ENCODE peak calls at places on chromosomes 7 and 10, in nine cellular contexts. C is heart left ventricle, B is AG04450, W is mammary epithelial cell, E is IMR-90, D is GM20000, F is ascending aorta, H is right atrium auricular region, O is kidney epithelial cell. L is an unnamed sample.

GRCh38 chr7:66082083-66082482 is 6.5 kb downstream of the ASL start:
- DNase-seq in C (no peak), B (no peak), W (no peak), E (no peak), D (no peak), F (no peak), H (no peak), O (no peak), L (no peak)

GRCh38 chr7:121054925-121055324 is 66.4 kb downstream of the CPED1 start:
- DNase-seq in C (no peak), B (no peak), W (no peak), E (no peak), D (no peak), F (no peak), H (no peak), O (no peak), L (no peak)

GRCh38 chr7:91416485-91416884 is 152.3 kb downstream of the FZD1 start:
- DNase-seq in C (no peak), B (no peak), W (no peak), E (no peak), D (no peak), F (no peak), H (no peak), O (no peak), L (no peak)

GRCh38 chr7:41316410-41316809 is 386.5 kb downstream of the INHBA start:
- DNase-seq in C (no peak), B (no peak), W (no peak), E (peak; percentile 47), D (no peak), F (no peak), H (no peak), O (no peak), L (peak; percentile 26)

GRCh38 chr10:116961305-116962251 is 43.4 kb downstream of the SHTN1 start:
- DNase-seq in C (no peak), B (no peak), W (no peak), E (no peak), D (no peak), F (no peak), H (no peak), O (no peak), L (no peak)

GRCh38 chr7:157016352-157017041 is 6.0 kb upstream of the MNX1 start:
- DNase-seq in C (no peak), B (no peak), W (no peak), E (no peak), D (peak; percentile 81), F (no peak), H (no peak), O (no peak), L (no peak)

GRCh38 chr10:126468876-126469643 is 80.8 kb upstream of the ADAM12 start:
- DNase-seq in C (no peak), B (no peak), W (no peak), E (no peak), D (no peak), F (no peak), H (no peak), O (no peak), L (no peak)

GRCh38 chr7:105224884-105225651 is 163.7 kb downstream of the SRPK2 start:
- DNase-seq in C (no peak), B (peak; percentile 57), W (peak; percentile 91), E (peak; percentile 95), D (peak; percentile 45), F (no peak), H (no peak), O (peak; percentile 80), L (peak; percentile 93)

GRCh38 chr10:112584276-112584675 is 137.3 kb downstream of the VTI1A start:
- DNase-seq in C (no peak), B (no peak), W (peak; percentile 48), E (peak; percentile 61), D (no peak), F (no peak), H (no peak), O (no peak), L (peak; percentile 59)

GRCh38 chr10:70122742-70123141 is 9.9 kb downstream of the AIFM2 start:
- DNase-seq in C (no peak), B (no peak), W (no peak), E (peak; percentile 21), D (no peak), F (no peak), H (no peak), O (no peak), L (no peak)

GRCh38 chr10:128870830-128871597 is 596.0 kb upstream of the MGMT start:
- DNase-seq in C (no peak), B (no peak), W (no peak), E (no peak), D (no peak), F (no peak), H (no peak), O (no peak), L (no peak)

GRCh38 chr7:94395141-94396041 is 696 bp downstream of the COL1A2 start:
- DNase-seq in C (peak; percentile 48), B (peak; percentile 64), W (peak; percentile 63), E (peak; percentile 90), D (peak; percentile 80), F (peak; percentile 78), H (no peak), O (peak; percentile 47), L (peak; percentile 88)

GRCh38 chr7:114930107-114930521 is 8.2 kb downstream of the MDFIC start:
- DNase-seq in C (no peak), B (no peak), W (no peak), E (peak; percentile 28), D (no peak), F (no peak), H (no peak), O (no peak), L (no peak)

GRCh38 chr10:35963685-35964084 is 321.6 kb upstream of the FZD8 start:
- DNase-seq in C (no peak), B (no peak), W (no peak), E (no peak), D (no peak), F (no peak), H (no peak), O (no peak), L (no peak)

GRCh38 chr10:73634397-73634796 is 6.9 kb downstream of the MYOZ1 start:
- DNase-seq in C (no peak), B (no peak), W (no peak), E (no peak), D (peak; percentile 0), F (no peak), H (no peak), O (no peak), L (no peak)
- TF ChIP-seq CTCF in C (no peak), B (no peak), W (no peak), E (no peak), D (no peak), F (no peak), H (no peak), O (no peak), L (no peak)

GRCh38 chr7:5428470-5429252 is 5.0 kb upstream of the TNRC18 start:
- DNase-seq in C (peak; percentile 70), B (peak; percentile 72), W (peak; percentile 73), E (peak; percentile 90), D (no peak), F (peak; percentile 87), H (peak; percentile 92), O (no peak), L (peak; percentile 76)
- TF ChIP-seq CTCF in C (no peak), B (peak; percentile 38), W (no peak), E (peak; percentile 27), D (no peak), F (no peak), H (peak; percentile 15), O (no peak), L (no peak)

GRCh38 chr7:3549598-3549997 is 248.5 kb downstream of the SDK1 start:
- DNase-seq in C (no peak), B (no peak), W (no peak), E (no peak), D (no peak), F (no peak), H (no peak), O (no peak), L (no peak)

GRCh38 chr7:3548815-3549214 is 247.8 kb downstream of the SDK1 start:
- DNase-seq in C (no peak), B (no peak), W (no peak), E (no peak), D (no peak), F (no peak), H (no peak), O (no peak), L (no peak)

GRCh38 chr7:3544202-3544601 is 243.2 kb downstream of the SDK1 start:
- DNase-seq in C (no peak), B (no peak), W (no peak), E (no peak), D (no peak), F (no peak), H (no peak), O (no peak), L (no peak)
- TF ChIP-seq CTCF in C (no peak), B (no peak), W (no peak), E (peak; percentile 4), D (no peak), F (no peak), H (no peak), O (peak; percentile 4), L (no peak)

GRCh38 chr7:150968056-150968455 is 10.1 kb downstream of the KCNH2 start:
- DNase-seq in C (no peak), B (no peak), W (no peak), E (no peak), D (no peak), F (no peak), H (no peak), O (no peak), L (no peak)

GRCh38 chr7:150967332-150967731 is 10.8 kb downstream of the KCNH2 start:
- DNase-seq in C (no peak), B (no peak), W (no peak), E (no peak), D (no peak), F (no peak), H (no peak), O (no peak), L (no peak)

GRCh38 chr7:150965273-150965830 is 12.8 kb downstream of the KCNH2 start:
- DNase-seq in C (no peak), B (no peak), W (peak; percentile 50), E (no peak), D (no peak), F (no peak), H (no peak), O (no peak), L (no peak)

GRCh38 chr7:150964593-150965111 is 13.5 kb downstream of the KCNH2 start:
- DNase-seq in C (peak; percentile 88), B (no peak), W (no peak), E (no peak), D (no peak), F (no peak), H (peak; percentile 74), O (no peak), L (no peak)

DNA sequence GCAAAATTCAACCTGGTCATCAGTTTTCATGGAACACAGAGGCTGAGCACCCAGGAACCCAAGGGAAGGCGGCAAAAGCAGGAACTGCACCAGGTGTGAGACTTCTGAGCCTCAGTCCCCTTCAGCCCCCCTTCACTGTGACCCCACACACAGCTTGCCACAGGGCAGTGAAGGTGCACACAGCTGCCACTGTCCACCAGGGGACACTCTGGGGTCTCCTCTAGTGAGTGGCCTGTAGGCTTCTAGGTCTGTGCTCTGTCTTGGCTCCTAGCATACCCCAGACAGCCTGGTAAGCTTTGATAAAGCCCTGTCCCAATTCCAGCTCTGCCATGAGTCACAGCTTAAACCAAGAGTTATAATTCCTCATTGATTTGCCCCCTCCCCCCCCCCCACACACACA is 12.1 kb downstream of the KCNH2 start:
- DNase-seq in C (no peak), B (no peak), W (no peak), E (no peak), D (no peak), F (no peak), H (no peak), O (no peak), L (no peak)
- TF ChIP-seq CTCF in C (peak; percentile 46), B (peak; percentile 12), W (no peak), E (peak; percentile 20), D (no peak), F (no peak), H (peak; percentile 49), O (peak; percentile 12), L (no peak)

L was measured in epithelial cell of esophagus.